ENCODE peak calls at places on chromosomes 7 and 10, in five cellular contexts. K is heart left ventricle, V is neural progenitor cell, M is hepatocyte, J is psoas muscle. W is an unnamed sample. For H3K4me1, the result is how much of the 10 kb centered on the place peaks cover.

GRCh38 chr7:53022893-53023292 is 12.5 kb upstream of the POM121L12 start:
- DNase-seq in M (no peak), V (no peak), K (no peak), J (no peak), W (no peak)

GRCh38 chr10:79413196-79413595 is 32.2 kb downstream of the ZCCHC24 start:
- DNase-seq in J (peak), K (peak), M (no peak), V (no peak), W (no peak)

GRCh38 chr10:101897633-101898032 is 54.0 kb upstream of the KCNIP2 start:
- DNase-seq in J (no peak), M (peak), K (no peak), V (no peak), W (peak)

GRCh38 chr10:109988231-109988630 is 19.6 kb upstream of the ADD3 start:
- DNase-seq in J (no peak), K (no peak), V (no peak), M (no peak), W (no peak)

GRCh38 chr7:111931016-111931517 is 275.1 kb downstream of the DOCK4 start:
- DNase-seq in V (peak), M (peak), K (no peak), J (no peak), W (no peak)

GRCh38 chr10:129259128-129259527 is 207.9 kb upstream of the MGMT start:
- DNase-seq in K (no peak), V (no peak), M (no peak), J (no peak), W (no peak)

GRCh38 chr10:35379226-35380137 is 43.2 kb downstream of the CCNY start:
- DNase-seq in V (no peak), J (peak), K (no peak), M (peak), W (no peak)

GRCh38 chr10:28631896-28632596 is 45.3 kb upstream of the BAMBI start:
- DNase-seq in V (no peak), J (no peak), M (no peak), K (no peak), W (no peak)

GRCh38 chr10:113950268-113950667 is 93.4 kb upstream of the ADRB1 start:
- DNase-seq in K (no peak), M (no peak), J (no peak), V (no peak), W (no peak)

GRCh38 chr7:5396542-5396941 is 27.1 kb downstream of the TNRC18 start:
- DNase-seq in V (no peak), K (no peak), M (no peak), J (no peak), W (peak)

GRCh38 chr10:119688033-119688508 is 36.9 kb downstream of the BAG3 start:
- DNase-seq in K (no peak), M (peak), V (peak), J (no peak), W (no peak)

GRCh38 chr10:124093076-124093773 is at the start of gene CHST15:
- DNase-seq in M (peak), V (peak), J (peak), K (peak), W (peak)

GRCh38 chr7:110529175-110529574 is 561.8 kb upstream of the LRRN3 start:
- DNase-seq in K (no peak), J (no peak), M (peak), V (no peak), W (no peak)

GRCh38 chr7:121872831-121873764 is at the start of gene PTPRZ1:
- DNase-seq in V (peak), K (peak), J (peak), M (peak), W (peak)

GRCh38 chr10:77571490-77571889 is 66.1 kb downstream of the KCNMA1 start:
- DNase-seq in K (no peak), V (no peak), M (no peak), J (no peak), W (no peak)

GRCh38 chr7:133293390-133294110 is 40.7 kb downstream of the EXOC4 start:
- DNase-seq in M (no peak), V (no peak), J (no peak), K (no peak), W (no peak)

GRCh38 chr7:1994931-1995330 is 237.8 kb downstream of the MAD1L1 start:
- DNase-seq in J (peak), M (no peak), V (no peak), K (peak), W (no peak)

GRCh38 chr7:91047636-91048035 is 216.6 kb upstream of the FZD1 start:
- DNase-seq in K (no peak), V (no peak), M (no peak), J (no peak), W (no peak)

GRCh38 chr10:67520924-67521520 is 175.0 kb downstream of the CTNNA3 start:
- DNase-seq in K (no peak), V (peak), J (no peak), M (peak), W (peak)

GRCh38 chr10:32367793-32368453 is 21.0 kb upstream of the EPC1 start:
- DNase-seq in M (peak), V (peak), J (peak), K (peak), W (peak)

GRCh38 chr10:76359001-76359400 is 927.6 kb downstream of the LRMDA start:
- DNase-seq in J (no peak), V (no peak), K (no peak), M (no peak), W (no peak)

GRCh38 chr7:23357190-23358093 is 58.3 kb downstream of the MALSU1 start:
- DNase-seq in V (no peak), K (no peak), J (no peak), M (peak), W (peak)

GRCh38 chr7:23356168-23356567 is 57.0 kb downstream of the MALSU1 start:
- DNase-seq in K (no peak), M (no peak), J (no peak), V (no peak), W (no peak)

GRCh38 chr7:23356726-23357125 is 57.6 kb downstream of the MALSU1 start:
- DNase-seq in M (no peak), V (no peak), J (no peak), K (no peak), W (peak)

GRCh38 chr7:23353172-23353571 is 54.0 kb downstream of the MALSU1 start:
- DNase-seq in J (no peak), V (peak), M (no peak), K (no peak), W (no peak)

GRCh38 chr7:23358152-23358674 is 59.1 kb downstream of the MALSU1 start:
- DNase-seq in M (no peak), J (no peak), V (no peak), K (no peak), W (no peak)
- H3K4me1 ChIP-seq in M (under half), J (under half), V (under half), K (under half), W (under half)

GRCh38 chr10:131921191-131921590 is 20.4 kb downstream of the PPP2R2D start:
- DNase-seq in J (no peak), K (no peak), M (no peak), V (peak), W (no peak)
- TF ChIP-seq CTCF in J (no peak), K (no peak), M (no peak), V (no peak), W (no peak)

GRCh38 chr7:20193242-20193777 is 23.9 kb downstream of the MACC1 start:
- DNase-seq in J (no peak), K (no peak), V (no peak), M (no peak), W (no peak)
- H3K4me3 ChIP-seq in J (no peak), K (no peak), V (no peak), M (no peak), W (no peak)

DNA sequence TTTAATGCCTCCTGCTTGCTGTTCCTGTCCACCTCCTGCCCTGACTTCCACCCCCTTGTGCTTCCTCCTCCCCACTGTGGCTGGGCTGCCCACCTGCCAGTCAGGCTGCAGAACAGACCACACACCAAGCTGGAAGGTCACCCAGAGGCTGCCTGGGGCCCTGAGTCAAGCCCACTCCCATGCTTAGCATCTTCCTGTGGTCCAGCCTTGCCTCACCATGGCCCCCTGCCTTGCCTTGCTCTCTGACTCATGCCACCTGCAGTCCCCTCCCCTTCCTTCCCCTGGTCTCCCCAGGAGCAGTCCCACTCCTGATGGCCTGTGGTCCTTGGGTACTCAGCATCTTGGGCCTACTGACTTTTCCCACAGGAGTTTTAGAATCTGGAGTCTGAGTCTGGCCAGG is 2.3 kb downstream of the CLEC2L start:
- DNase-seq in J (no peak), M (no peak), V (no peak), K (no peak), W (no peak)
- H3K4me1 ChIP-seq in J (under half), M (under half), V (under half), K (under half), W (under half)

DNA sequence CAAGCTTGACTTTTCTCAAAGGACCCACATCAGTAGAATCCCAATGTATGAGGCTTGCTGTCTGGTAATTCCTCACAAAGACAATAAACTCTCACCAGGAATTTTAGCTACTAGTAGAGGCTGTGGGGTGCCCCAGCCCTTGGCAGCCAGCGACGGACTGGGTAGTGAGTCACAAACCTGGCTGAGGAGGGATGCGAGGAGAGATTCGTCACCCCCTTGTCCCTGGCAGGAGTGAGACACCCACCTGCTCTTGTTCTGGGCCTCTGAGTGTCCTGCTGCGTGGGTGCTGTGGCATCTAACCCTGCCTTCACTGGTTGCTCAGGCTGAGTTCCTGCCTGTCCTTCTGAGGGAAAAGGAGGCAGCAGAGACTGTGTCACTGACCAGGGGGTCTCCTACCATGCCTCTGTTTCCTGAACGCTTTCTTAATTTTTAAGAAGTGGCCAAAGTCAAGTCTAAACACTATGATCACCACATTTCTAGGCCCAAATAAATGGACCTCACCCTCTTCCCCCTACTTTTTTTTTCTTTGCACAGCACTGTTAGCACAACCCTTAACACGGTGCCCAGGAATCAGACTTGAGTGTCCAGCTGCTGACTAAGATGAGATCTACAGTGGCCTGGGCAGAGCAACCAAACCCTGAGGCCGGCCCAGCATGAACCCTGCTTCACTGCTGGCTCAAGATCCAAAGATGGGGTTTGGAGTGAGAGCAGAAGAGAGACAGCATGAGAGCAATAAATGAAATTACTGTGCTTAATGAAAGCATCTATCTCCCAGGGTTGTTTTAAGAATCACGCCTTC is 146.4 kb downstream of the ANLN start:
- DNase-seq in M (no peak), J (no peak), V (no peak), K (no peak), W (no peak)
- TF ChIP-seq CTCF in M (no peak), J (no peak), V (no peak), K (no peak), W (no peak)

GRCh38 chr7:139271718-139272619 is 40.9 kb downstream of the UBN2 start:
- DNase-seq in V (no peak), K (no peak), J (no peak), M (no peak), W (no peak)
- H3K4me3 ChIP-seq in V (no peak), K (no peak), J (peak), M (no peak), W (no peak)